ENCODE peak calls at places on chromosomes 12 and 14, in six cellular contexts. X, Y, M, T, H and V are unnamed samples.
A peak's percentile ranks its signal among the peaks of the same experiment; 100 is the strongest.

GRCh38 chr14:23442721-23443356 is 7.4 kb upstream of the MYH7 start:
- DNase-seq in X (no peak), Y (no peak), M (no peak), T (no peak), H (no peak), V (no peak)

GRCh38 chr12:24600559-24600958 is 348.3 kb downstream of the BCAT1 start:
- DNase-seq in X (no peak), Y (no peak), M (no peak), T (no peak), H (no peak), V (no peak)

GRCh38 chr12:95118138-95118787 is 44.8 kb upstream of the NR2C1 start:
- DNase-seq in X (peak; percentile 69), Y (no peak), M (no peak), T (no peak), H (no peak), V (peak; percentile 94)

GRCh38 chr12:87085286-87085685 is 829.1 kb upstream of the MGAT4C start:
- DNase-seq in X (no peak), Y (no peak), M (no peak), T (no peak), H (no peak), V (no peak)

GRCh38 chr14:103833711-103834110 is 13.7 kb downstream of the PPP1R13B start:
- DNase-seq in X (no peak), Y (no peak), M (no peak), T (no peak), H (no peak), V (no peak)

GRCh38 chr14:105088812-105089745 is 23.8 kb upstream of the GPR132 start:
- DNase-seq in X (peak; percentile 31), Y (no peak), M (no peak), T (peak; percentile 78), H (peak; percentile 36), V (no peak)

GRCh38 chr12:20440408-20440807 is 72.1 kb downstream of the PDE3A start:
- DNase-seq in X (no peak), Y (no peak), M (no peak), T (no peak), H (no peak), V (no peak)

GRCh38 chr12:4934651-4935050 is 24.9 kb downstream of the KCNA1 start:
- DNase-seq in X (no peak), Y (peak; percentile 26), M (no peak), T (no peak), H (no peak), V (no peak)

GRCh38 chr12:50387487-50387886 is 8.9 kb downstream of the FAM186A start:
- DNase-seq in X (no peak), Y (no peak), M (no peak), T (no peak), H (peak; percentile 26), V (no peak)

GRCh38 chr14:90023176-90023896 is 38.5 kb upstream of the KCNK13 start:
- DNase-seq in X (peak; percentile 12), Y (no peak), M (no peak), T (no peak), H (no peak), V (no peak)

GRCh38 chr12:71639341-71639760 is 24.3 kb downstream of the ZFC3H1 start:
- DNase-seq in X (no peak), Y (no peak), M (no peak), T (no peak), H (no peak), V (no peak)

GRCh38 chr14:54881235-54881760 is 21.3 kb downstream of the GCH1 start:
- DNase-seq in X (peak; percentile 87), Y (no peak), M (peak; percentile 72), T (no peak), H (no peak), V (no peak)

GRCh38 chr12:111406474-111407370 is 999 bp downstream of the SH2B3 start:
- DNase-seq in X (no peak), Y (no peak), M (no peak), T (no peak), H (no peak), V (no peak)

GRCh38 chr12:32877670-32878459 is 18.7 kb downstream of the PKP2 start:
- DNase-seq in X (peak; percentile 44), Y (no peak), M (no peak), T (no peak), H (no peak), V (no peak)

GRCh38 chr12:42729532-42729895 is 140.0 kb upstream of the PRICKLE1 start:
- DNase-seq in X (no peak), Y (no peak), M (no peak), T (no peak), H (peak; percentile 28), V (no peak)

GRCh38 chr14:50822501-50823042 is 8.4 kb downstream of the NIN start:
- DNase-seq in X (no peak), Y (no peak), M (no peak), T (no peak), H (no peak), V (no peak)
- H3K4me3 ChIP-seq in X (no peak overlapping the region), Y (no peak overlapping the region), M (peak overlapping the region; percentile 48), T (no peak overlapping the region), H (no peak overlapping the region), V (no peak overlapping the region)

GRCh38 chr12:3885179-3886094 is 12.2 kb upstream of the PARP11 start:
- DNase-seq in X (peak; percentile 80), Y (no peak), M (peak; percentile 72), T (no peak), H (peak; percentile 63), V (no peak)
- H3K4me3 ChIP-seq in X (peak overlapping the region; percentile 60), Y (no peak overlapping the region), M (no peak overlapping the region), T (peak overlapping the region; percentile 39), H (no peak overlapping the region), V (peak overlapping the region; percentile 38)

GRCh38 chr12:63276537-63277365 is 125.8 kb upstream of the AVPR1A start:
- DNase-seq in X (peak; percentile 66), Y (no peak), M (no peak), T (no peak), H (peak; percentile 74), V (no peak)
- H3K4me3 ChIP-seq in X (no peak overlapping the region), Y (no peak overlapping the region), M (no peak overlapping the region), T (no peak overlapping the region), H (no peak overlapping the region), V (no peak overlapping the region)

DNA sequence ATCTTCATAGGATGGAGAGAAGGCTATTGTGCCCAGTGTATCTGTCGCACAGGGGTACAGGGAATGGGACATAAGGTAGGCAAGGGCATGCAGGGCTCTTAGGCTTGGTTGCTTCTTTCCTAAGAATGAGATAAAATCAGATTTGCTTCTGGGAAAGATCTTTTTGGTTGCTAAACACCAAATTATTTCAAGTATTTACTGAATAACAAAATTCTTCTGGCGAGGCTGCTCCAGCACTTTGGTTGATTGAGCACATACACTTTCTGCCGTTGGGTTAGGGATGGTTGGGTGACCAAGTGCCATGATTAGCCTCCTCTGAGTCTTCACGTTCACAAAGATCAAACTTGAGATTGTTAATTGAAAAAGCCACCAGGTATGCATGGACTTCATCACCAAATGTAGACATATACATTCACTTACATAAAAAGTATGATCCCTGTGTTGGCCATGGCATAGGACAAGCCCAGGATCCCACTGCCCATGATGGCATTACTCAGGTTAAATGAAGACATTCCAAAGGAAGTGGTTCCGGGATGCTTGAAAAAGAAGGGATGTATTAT is 38.2 kb downstream of the SLC38A4 start:
- DNase-seq in X (peak; percentile 23), Y (no peak), M (no peak), T (no peak), H (no peak), V (no peak)
- H3K4me3 ChIP-seq in X (no peak overlapping the region), Y (no peak overlapping the region), M (no peak overlapping the region), T (no peak overlapping the region), H (no peak overlapping the region), V (no peak overlapping the region)

GRCh38 chr12:122830517-122831214 is 4.6 kb upstream of the HIP1R start:
- DNase-seq in X (peak; percentile 79), Y (peak; percentile 96), M (no peak), T (no peak), H (peak; percentile 48), V (no peak)

GRCh38 chr12:122827258-122827657 is 8.0 kb upstream of the HIP1R start:
- DNase-seq in X (no peak), Y (no peak), M (no peak), T (no peak), H (no peak), V (no peak)

GRCh38 chr12:122820838-122821271 is 14.4 kb upstream of the HIP1R start:
- DNase-seq in X (no peak), Y (no peak), M (no peak), T (no peak), H (no peak), V (no peak)

GRCh38 chr12:122823429-122823828 is 11.8 kb upstream of the HIP1R start:
- DNase-seq in X (no peak), Y (no peak), M (no peak), T (no peak), H (no peak), V (no peak)

DNA sequence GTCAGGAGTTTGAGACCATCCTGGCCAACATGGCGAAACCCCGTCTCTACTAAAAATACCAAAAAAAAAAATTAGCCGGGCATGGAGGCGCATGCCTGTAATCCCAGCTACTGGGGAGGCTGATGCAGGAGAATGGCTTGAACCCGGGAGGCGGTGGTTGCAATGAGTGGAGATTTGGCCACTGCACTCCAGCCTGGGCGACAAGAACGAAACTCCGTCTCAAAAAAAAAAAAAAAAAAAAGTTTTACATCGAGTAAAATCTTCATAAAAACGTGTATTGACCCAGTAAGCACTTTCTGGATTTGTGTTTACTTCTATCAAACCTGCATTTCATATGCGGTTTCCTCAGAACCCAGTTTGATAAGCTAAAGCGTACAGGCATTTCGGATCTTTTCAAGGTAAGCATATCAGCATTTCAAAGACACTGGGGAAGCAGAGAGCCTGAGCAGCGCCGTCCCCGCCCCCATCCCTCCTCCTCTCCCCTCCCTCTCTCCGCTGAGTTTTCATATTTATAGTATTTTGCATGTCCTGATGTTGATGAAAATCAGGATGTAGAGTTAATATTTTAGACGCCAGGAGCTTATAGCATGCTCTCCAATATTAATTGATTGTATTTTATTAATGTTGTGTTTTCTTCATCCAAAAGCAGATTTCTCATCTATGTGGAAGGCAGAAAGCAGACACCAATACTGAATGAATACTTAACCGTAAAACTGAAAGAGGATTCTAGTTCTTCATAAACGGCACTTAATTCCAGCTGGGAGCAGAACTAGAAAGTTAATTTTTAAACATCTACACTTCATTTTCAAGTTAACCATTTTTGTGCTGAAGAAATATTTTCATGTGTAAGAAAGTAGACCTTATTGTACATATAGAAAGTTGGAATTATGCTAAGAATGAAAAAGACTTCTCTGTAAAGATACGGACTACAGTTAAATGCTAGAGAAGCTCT is 9.2 kb upstream of the HIP1R start:
- DNase-seq in X (no peak), Y (no peak), M (no peak), T (no peak), H (peak; percentile 54), V (no peak)
- H3K4me3 ChIP-seq in X (peak overlapping the region; percentile 55), Y (peak overlapping the region; percentile 55), M (peak overlapping the region; percentile 30), T (peak overlapping the region; percentile 23), H (peak overlapping the region; percentile 38), V (peak overlapping the region; percentile 59)